ENCODE peak calls at places on chromosomes 11 and 22, in four cellular contexts. P is H9, I is IMR-90, O is H1. C is an unnamed sample.

GRCh38 chr22:49303781-49304461 is 523.8 kb downstream of the BRD1 start:
- DNase-seq in P (peak; percentile 19), I (no peak), O (no peak), C (no peak)

GRCh38 chr11:83310718-83311117 is 24.6 kb upstream of the CCDC90B start:
- DNase-seq in P (no peak), I (no peak), O (no peak), C (no peak)

GRCh38 chr11:33531743-33532181 is 168.9 kb downstream of the C11orf91 start:
- DNase-seq in P (no peak), I (peak; percentile 80), O (no peak), C (no peak)

GRCh38 chr11:100831929-100832480 is 144.9 kb downstream of the ARHGAP42 start:
- DNase-seq in P (no peak), I (no peak), O (no peak), C (no peak)

GRCh38 chr11:47325271-47326041 is 27.0 kb downstream of the MYBPC3 start:
- DNase-seq in P (no peak), I (no peak), O (no peak), C (no peak)

GRCh38 chr22:50673231-50674126 is 856 bp downstream of the SHANK3 start:
- DNase-seq in P (no peak), I (no peak), O (peak; percentile 65), C (peak; percentile 24)

GRCh38 chr11:2529636-2530035 is 84.8 kb downstream of the KCNQ1 start:
- DNase-seq in P (no peak), I (no peak), O (no peak), C (no peak)

GRCh38 chr11:126101241-126101929 is 38.7 kb upstream of the CDON start:
- DNase-seq in P (no peak), I (no peak), O (no peak), C (no peak)

GRCh38 chr11:2071748-2072385 is 67.3 kb downstream of the IGF2 start:
- DNase-seq in P (no peak), I (no peak), O (no peak), C (no peak)

GRCh38 chr11:106421673-106422292 is 344.3 kb downstream of the AASDHPPT start:
- DNase-seq in P (no peak), I (no peak), O (no peak), C (peak; percentile 42)

GRCh38 chr22:20439928-20440575 is 2.4 kb upstream of the SCARF2 start:
- DNase-seq in P (no peak), I (no peak), O (no peak), C (no peak)

GRCh38 chr11:134275534-134276395 is at the start of gene GLB1L3:
- DNase-seq in P (peak; percentile 53), I (no peak), O (peak; percentile 85), C (peak; percentile 76)

GRCh38 chr22:32539631-32540449 is 65.2 kb downstream of the FBXO7 start:
- DNase-seq in P (no peak), I (no peak), O (no peak), C (peak; percentile 82)

GRCh38 chr22:44623771-44624510 is 78.1 kb upstream of the PRR5 start:
- DNase-seq in P (peak; percentile 50), I (peak; percentile 22), O (peak; percentile 72), C (peak; percentile 44)

GRCh38 chr22:45587638-45588481 is 83.8 kb upstream of the ATXN10 start:
- DNase-seq in P (no peak), I (peak; percentile 83), O (no peak), C (no peak)

GRCh38 chr11:35021589-35021988 is 105.2 kb downstream of the PDHX start:
- DNase-seq in P (no peak), I (no peak), O (no peak), C (no peak)

GRCh38 chr11:35016939-35017338 is 100.5 kb downstream of the PDHX start:
- DNase-seq in P (no peak), I (peak; percentile 28), O (no peak), C (no peak)

GRCh38 chr11:35015621-35016387 is 99.4 kb downstream of the PDHX start:
- DNase-seq in P (no peak), I (no peak), O (no peak), C (no peak)

GRCh38 chr11:35014352-35014751 is 97.9 kb downstream of the PDHX start:
- DNase-seq in P (no peak), I (peak; percentile 95), O (no peak), C (no peak)

GRCh38 chr11:35017528-35018342 is 101.3 kb downstream of the PDHX start:
- DNase-seq in P (peak; percentile 40), I (peak; percentile 34), O (no peak), C (no peak)
- H3K56ac ChIP-seq in P (no peak overlapping the region), I (no peak overlapping the region), O (no peak overlapping the region), C (no peak overlapping the region)

GRCh38 chr22:37555029-37555428 is 5.3 kb upstream of the CDC42EP1 start:
- DNase-seq in P (no peak), I (no peak), O (no peak), C (no peak)
- H2AK5ac ChIP-seq in P (no peak overlapping the region), I (no peak overlapping the region), O (no peak overlapping the region), C (no peak overlapping the region)

DNA sequence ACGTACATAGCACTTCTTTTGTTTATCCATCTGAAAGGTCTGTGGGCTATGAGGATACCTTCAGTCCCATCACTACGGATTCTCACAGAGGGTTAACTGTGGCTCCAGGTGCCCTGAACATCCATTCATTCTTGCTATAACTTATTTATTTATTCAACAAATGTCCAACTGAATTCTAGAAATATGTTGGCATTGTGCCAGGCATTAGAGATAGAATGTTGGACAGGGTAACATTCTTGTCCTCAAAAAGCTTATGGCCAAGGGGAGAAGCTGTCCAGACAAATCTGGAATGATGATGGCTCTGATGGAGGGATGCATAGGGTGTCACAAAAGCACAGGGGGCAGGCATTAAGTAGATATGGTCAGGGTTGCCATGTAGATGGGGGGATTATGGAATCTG is 8.4 kb downstream of the OLFML1 start:
- DNase-seq in P (no peak), I (no peak), O (no peak), C (no peak)
- H3K56ac ChIP-seq in P (no peak overlapping the region), I (no peak overlapping the region), O (no peak overlapping the region), C (no peak overlapping the region)

GRCh38 chr11:12278766-12279671 is 98.4 kb upstream of the PARVA start:
- DNase-seq in P (peak; percentile 1), I (no peak), O (no peak), C (no peak)
- H2AK5ac ChIP-seq in P (no peak overlapping the region), I (peak overlapping the region; percentile 67), O (no peak overlapping the region), C (no peak overlapping the region)

GRCh38 chr22:22888509-22889353 is 1.1 kb downstream of the IGLL5 start:
- DNase-seq in P (no peak), I (no peak), O (no peak), C (no peak)

GRCh38 chr22:22887621-22888503 is at the start of gene IGLL5:
- DNase-seq in P (no peak), I (no peak), O (no peak), C (no peak)

GRCh38 chr22:22892096-22893052 is 4.8 kb downstream of the IGLL5 start:
- DNase-seq in P (no peak), I (no peak), O (no peak), C (no peak)

GRCh38 chr22:22891139-22891621 is 3.6 kb downstream of the IGLL5 start:
- DNase-seq in P (no peak), I (no peak), O (no peak), C (no peak)

GRCh38 chr22:22890085-22890484 is 2.5 kb downstream of the IGLL5 start:
- DNase-seq in P (no peak), I (no peak), O (no peak), C (no peak)
- H3K56ac ChIP-seq in P (no peak overlapping the region), I (no peak overlapping the region), O (no peak overlapping the region), C (no peak overlapping the region)

C was measured in mesendoderm.